ENCODE peak calls at places on chromosome 17, in four cellular contexts. One of them, this sample, is unnamed.

GRCh38 chr17:81039854-81040758 is 5.2 kb downstream of the BAIAP2 start:
- DNase-seq in adipocyte: peak
- DNase-seq in EL: peak
- DNase-seq in GDM1: peak
- DNase-seq in this sample: peak

GRCh38 chr17:6775871-6776405 is at the start of gene FBXO39:
- DNase-seq in EL: peak
- DNase-seq in GDM1: no peak
- DNase-seq in adipocyte: no peak
- DNase-seq in this sample: no peak

GRCh38 chr17:73165616-73166404 is 1.0 kb downstream of the SSTR2 start:
- DNase-seq in GDM1: no peak
- DNase-seq in EL: peak
- DNase-seq in adipocyte: peak
- DNase-seq in this sample: peak

GRCh38 chr17:2484876-2485275 is 26.8 kb downstream of the METTL16 start:
- DNase-seq in adipocyte: no peak
- DNase-seq in GDM1: no peak
- DNase-seq in EL: no peak
- DNase-seq in this sample: no peak

GRCh38 chr17:70473049-70473448 is 303.7 kb downstream of the KCNJ2 start:
- DNase-seq in EL: no peak
- DNase-seq in GDM1: no peak
- DNase-seq in adipocyte: no peak
- DNase-seq in this sample: no peak

GRCh38 chr17:33038740-33039139 is 47.1 kb downstream of the SPACA3 start:
- DNase-seq in EL: peak
- DNase-seq in GDM1: no peak
- DNase-seq in adipocyte: no peak
- DNase-seq in this sample: peak

GRCh38 chr17:8875957-8876356 is 8.5 kb upstream of the PIK3R6 start:
- DNase-seq in adipocyte: peak
- DNase-seq in EL: peak
- DNase-seq in GDM1: no peak
- DNase-seq in this sample: peak

GRCh38 chr17:83182620-83183063 is 103.2 kb downstream of the METRNL start:
- DNase-seq in GDM1: no peak
- DNase-seq in EL: no peak
- DNase-seq in adipocyte: no peak
- DNase-seq in this sample: no peak

GRCh38 chr17:13484020-13484419 is 117.7 kb downstream of the HS3ST3A1 start:
- DNase-seq in GDM1: no peak
- DNase-seq in EL: peak
- DNase-seq in adipocyte: no peak
- DNase-seq in this sample: no peak

GRCh38 chr17:12665263-12666210 is at the start of gene MYOCD:
- DNase-seq in adipocyte: peak
- DNase-seq in GDM1: no peak
- DNase-seq in EL: peak
- DNase-seq in this sample: peak

GRCh38 chr17:57537524-57538410 is 207.3 kb downstream of the CCDC182 start:
- DNase-seq in GDM1: no peak
- DNase-seq in adipocyte: no peak
- DNase-seq in EL: no peak
- DNase-seq in this sample: no peak

GRCh38 chr17:74361613-74362391 is at the start of gene BTBD17:
- DNase-seq in adipocyte: peak
- DNase-seq in EL: no peak
- DNase-seq in GDM1: no peak
- DNase-seq in this sample: peak

GRCh38 chr17:72553051-72553755 is 432.4 kb downstream of the SOX9 start:
- DNase-seq in GDM1: no peak
- DNase-seq in EL: no peak
- DNase-seq in adipocyte: no peak
- DNase-seq in this sample: no peak

GRCh38 chr17:20241855-20242254 is 225.5 kb downstream of the LGALS9B start:
- DNase-seq in GDM1: no peak
- DNase-seq in adipocyte: no peak
- DNase-seq in EL: no peak
- DNase-seq in this sample: no peak

GRCh38 chr17:75592364-75593020 is 4.9 kb downstream of the MYO15B start:
- DNase-seq in EL: no peak
- DNase-seq in GDM1: no peak
- DNase-seq in adipocyte: no peak
- DNase-seq in this sample: no peak

GRCh38 chr17:36901506-36901905 is 35.8 kb upstream of the LHX1 start:
- DNase-seq in EL: peak
- DNase-seq in GDM1: no peak
- DNase-seq in adipocyte: peak
- DNase-seq in this sample: peak

GRCh38 chr17:72477529-72477928 is 356.7 kb downstream of the SOX9 start:
- DNase-seq in EL: no peak
- DNase-seq in adipocyte: no peak
- DNase-seq in GDM1: no peak
- DNase-seq in this sample: no peak

GRCh38 chr17:79812969-79813825 is 16.3 kb upstream of the CBX8 start:
- DNase-seq in adipocyte: no peak
- DNase-seq in GDM1: no peak
- DNase-seq in EL: no peak
- DNase-seq in this sample: no peak

GRCh38 chr17:18181358-18181757 is 2.3 kb upstream of the ALKBH5 start:
- DNase-seq in adipocyte: no peak
- DNase-seq in GDM1: no peak
- DNase-seq in EL: no peak
- DNase-seq in this sample: peak

GRCh38 chr17:82400830-82401229 is 17.3 kb upstream of the HEXD start:
- DNase-seq in GDM1: peak
- DNase-seq in EL: no peak
- DNase-seq in adipocyte: no peak
- DNase-seq in this sample: no peak

GRCh38 chr17:78421534-78422266 is 43.3 kb downstream of the PGS1 start:
- DNase-seq in GDM1: peak
- DNase-seq in adipocyte: peak
- DNase-seq in EL: peak
- DNase-seq in this sample: peak

GRCh38 chr17:8639709-8640108 is 9.2 kb upstream of the MYH10 start:
- DNase-seq in EL: no peak
- DNase-seq in GDM1: no peak
- DNase-seq in adipocyte: no peak
- DNase-seq in this sample: no peak

GRCh38 chr17:75785016-75785769 is 587 bp downstream of the UNK start:
- DNase-seq in adipocyte: peak
- DNase-seq in EL: peak
- DNase-seq in GDM1: peak
- DNase-seq in this sample: peak

GRCh38 chr17:51947160-51947559 is 211.4 kb downstream of the CA10 start:
- DNase-seq in EL: no peak
- DNase-seq in GDM1: no peak
- DNase-seq in adipocyte: no peak
- DNase-seq in this sample: no peak

GRCh38 chr17:9906616-9907015 is 1.5 kb upstream of the RCVRN start:
- DNase-seq in EL: no peak
- DNase-seq in GDM1: no peak
- DNase-seq in adipocyte: no peak
- DNase-seq in this sample: no peak

GRCh38 chr17:69335018-69335417 is 8.1 kb upstream of the ABCA5 start:
- DNase-seq in adipocyte: peak
- DNase-seq in EL: peak
- DNase-seq in GDM1: peak
- DNase-seq in this sample: no peak

GRCh38 chr17:77884019-77884418 is 74.5 kb upstream of the TNRC6C start:
- DNase-seq in EL: no peak
- DNase-seq in GDM1: no peak
- DNase-seq in adipocyte: no peak
- DNase-seq in this sample: no peak

GRCh38 chr17:20234266-20234665 is 225.1 kb downstream of the SPECC1 start:
- DNase-seq in EL: no peak
- DNase-seq in adipocyte: no peak
- DNase-seq in GDM1: no peak
- DNase-seq in this sample: no peak

GRCh38 chr17:79581306-79581932 is 29.4 kb downstream of the RBFOX3 start:
- DNase-seq in GDM1: no peak
- DNase-seq in EL: no peak
- DNase-seq in adipocyte: no peak
- DNase-seq in this sample: peak